ENCODE peak calls at places on chromosomes 7 and 10, in nine cellular contexts. X is effector memory CD4-positive, alpha-beta T cell; U is thoracic aorta; L is spleen; D is aorta; F is Peyer's patch; J is iPS DF 6.9; Q is GM23338; S is GM23248. W is an unnamed sample.
A peak's percentile ranks its signal among the peaks of the same experiment; 100 is the strongest.

GRCh38 chr10:125006921-125007391 is 65.0 kb downstream of the ZRANB1 start:
- DNase-seq in X (no peak), U (no peak), L (peak; percentile 58), D (peak; percentile 35), F (no peak), J (no peak), Q (no peak), S (peak; percentile 86), W (no peak)

GRCh38 chr7:28447071-28447470 is 34.8 kb downstream of the CREB5 start:
- DNase-seq in X (no peak), U (no peak), L (no peak), D (no peak), F (no peak), J (no peak), Q (no peak), S (peak; percentile 34), W (no peak)

GRCh38 chr10:16644146-16644545 is 122.5 kb upstream of the C1QL3 start:
- DNase-seq in X (no peak), U (no peak), L (no peak), D (no peak), F (no peak), J (no peak), Q (no peak), S (peak; percentile 20), W (no peak)

GRCh38 chr10:103921750-103922195 is 3.8 kb upstream of the STN1 start:
- DNase-seq in X (no peak), U (no peak), L (no peak), D (no peak), F (peak; percentile 59), J (no peak), Q (peak; percentile 62), S (peak; percentile 23), W (no peak)

GRCh38 chr10:103765981-103766380 is 89.4 kb downstream of the SH3PXD2A start:
- DNase-seq in X (peak; percentile 59), U (no peak), L (peak; percentile 92), D (no peak), F (peak; percentile 78), J (no peak), Q (no peak), S (no peak), W (peak; percentile 92)

GRCh38 chr10:127715782-127716378 is 21.1 kb upstream of the FOXI2 start:
- DNase-seq in X (no peak), U (no peak), L (no peak), D (no peak), F (no peak), J (no peak), Q (peak; percentile 67), S (peak; percentile 38), W (peak; percentile 2)

GRCh38 chr10:113524539-113525490 is 28.0 kb upstream of the HABP2 start:
- DNase-seq in X (no peak), U (no peak), L (no peak), D (no peak), F (peak; percentile 9), J (no peak), Q (no peak), S (peak; percentile 75), W (no peak)

GRCh38 chr7:132380065-132380464 is 196.2 kb downstream of the PLXNA4 start:
- DNase-seq in X (no peak), U (no peak), L (peak; percentile 20), D (no peak), F (peak; percentile 52), J (no peak), Q (peak; percentile 53), S (no peak), W (no peak)

GRCh38 chr7:37067961-37068536 is 343.8 kb upstream of the AOAH start:
- DNase-seq in X (no peak), U (no peak), L (no peak), D (no peak), F (no peak), J (no peak), Q (no peak), S (no peak), W (no peak)

GRCh38 chr7:138608292-138608691 is 92.9 kb downstream of the SVOPL start:
- DNase-seq in X (no peak), U (no peak), L (no peak), D (no peak), F (no peak), J (no peak), Q (no peak), S (peak; percentile 60), W (no peak)

GRCh38 chr7:47008461-47008860 is 573.5 kb downstream of the TNS3 start:
- DNase-seq in X (no peak), U (no peak), L (no peak), D (no peak), F (no peak), J (no peak), Q (no peak), S (peak; percentile 43), W (no peak)

GRCh38 chr10:132677905-132678298 is 108.0 kb downstream of the NKX6-2 start:
- DNase-seq in X (no peak), U (no peak), L (no peak), D (no peak), F (peak; percentile 28), J (no peak), Q (no peak), S (no peak), W (no peak)

GRCh38 chr7:513521-514166 is 6.0 kb downstream of the PDGFA start:
- DNase-seq in X (no peak), U (no peak), L (no peak), D (no peak), F (no peak), J (no peak), Q (peak; percentile 43), S (peak; percentile 38), W (no peak)

GRCh38 chr10:121886997-121887622 is 40.7 kb downstream of the ATE1 start:
- DNase-seq in X (no peak), U (no peak), L (no peak), D (no peak), F (peak; percentile 74), J (peak; percentile 82), Q (peak; percentile 85), S (peak; percentile 72), W (peak; percentile 37)

GRCh38 chr7:36650766-36651310 is 73.5 kb downstream of the AOAH start:
- DNase-seq in X (no peak), U (no peak), L (no peak), D (no peak), F (no peak), J (no peak), Q (no peak), S (peak; percentile 10), W (no peak)

GRCh38 chr10:3548702-3549101 is 236.3 kb downstream of the KLF6 start:
- DNase-seq in X (no peak), U (no peak), L (no peak), D (no peak), F (no peak), J (no peak), Q (no peak), S (peak; percentile 44), W (no peak)

GRCh38 chr10:34156781-34157425 is 658.2 kb downstream of the PARD3 start:
- DNase-seq in X (no peak), U (no peak), L (no peak), D (no peak), F (no peak), J (no peak), Q (no peak), S (peak; percentile 79), W (no peak)

GRCh38 chr7:47148541-47149207 is 433.2 kb downstream of the TNS3 start:
- DNase-seq in X (no peak), U (no peak), L (no peak), D (no peak), F (no peak), J (no peak), Q (no peak), S (no peak), W (no peak)

GRCh38 chr7:125061776-125062397 is 132.3 kb upstream of the POT1 start:
- DNase-seq in X (no peak), U (no peak), L (no peak), D (no peak), F (no peak), J (no peak), Q (no peak), S (peak; percentile 37), W (no peak)

GRCh38 chr7:154720016-154720415 is 282.9 kb downstream of the PAXIP1 start:
- DNase-seq in X (no peak), U (no peak), L (no peak), D (no peak), F (no peak), J (no peak), Q (no peak), S (no peak), W (no peak)

GRCh38 chr10:6201511-6201975 is 1.2 kb upstream of the PFKFB3 start:
- DNase-seq in X (peak; percentile 72), U (no peak), L (peak; percentile 95), D (peak; percentile 90), F (peak; percentile 93), J (no peak), Q (peak; percentile 68), S (peak; percentile 82), W (peak; percentile 82)

GRCh38 chr7:101410743-101411476 is 48.2 kb downstream of the COL26A1 start:
- DNase-seq in X (no peak), U (no peak), L (no peak), D (peak; percentile 50), F (peak; percentile 55), J (peak; percentile 96), Q (no peak), S (peak; percentile 63), W (peak; percentile 18)

DNA sequence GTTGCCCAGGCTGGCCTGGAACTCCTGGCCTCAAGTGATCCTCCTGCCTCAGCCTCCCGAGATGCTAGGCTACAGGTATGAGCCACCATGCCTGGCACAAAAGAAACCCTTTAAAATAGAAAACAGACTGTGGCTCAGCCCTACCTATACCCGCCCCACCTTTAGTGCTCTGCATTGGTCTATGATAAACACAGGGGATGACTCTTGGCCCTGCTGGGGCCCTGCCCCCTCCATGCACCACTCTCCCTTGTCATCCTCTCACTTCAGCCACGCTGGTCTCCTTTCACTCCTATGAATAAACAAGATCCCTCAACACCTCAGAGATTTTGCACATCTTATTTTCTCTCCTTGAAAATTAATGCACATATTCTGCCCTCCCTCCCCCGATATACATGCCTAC is 251.4 kb upstream of the KLF14 start:
- DNase-seq in X (no peak), U (no peak), L (no peak), D (no peak), F (no peak), J (no peak), Q (no peak), S (no peak), W (no peak)
- H3K4me1 ChIP-seq in X (peaks cover 68% of the 10 kb centered on the region), U (peaks cover 15% of the 10 kb centered on the region), L (peaks cover 36% of the 10 kb centered on the region), D (peaks cover 8% of the 10 kb centered on the region), F (peaks cover 4% of the 10 kb centered on the region), J (no peaks in the 10 kb centered on the region), Q (no peaks in the 10 kb centered on the region), S (peaks cover 52% of the 10 kb centered on the region), W (peaks cover 84% of the 10 kb centered on the region)

GRCh38 chr10:100653238-100653956 is 92.0 kb upstream of the PAX2 start:
- DNase-seq in X (no peak), U (no peak), L (no peak), D (no peak), F (no peak), J (no peak), Q (no peak), S (no peak), W (no peak)
- H3K4me3 ChIP-seq in X (no peak overlapping the region), U (peak overlapping the region; percentile 40), L (no peak overlapping the region), D (no peak overlapping the region), F (peak overlapping the region; percentile 43), J (peak overlapping the region; percentile 34), Q (peak overlapping the region; percentile 56), S (no peak overlapping the region), W (no peak overlapping the region)

GRCh38 chr7:142414135-142414534 is 156.3 kb upstream of the PRSS58 start:
- DNase-seq in X (no peak), U (no peak), L (no peak), D (no peak), F (no peak), J (no peak), Q (no peak), S (no peak), W (no peak)
- H3K4me1 ChIP-seq in X (no peaks in the 10 kb centered on the region), U (no peaks in the 10 kb centered on the region), L (no peaks in the 10 kb centered on the region), D (no peaks in the 10 kb centered on the region), F (no peaks in the 10 kb centered on the region), J (no peaks in the 10 kb centered on the region), Q (peaks cover 3% of the 10 kb centered on the region), S (no peaks in the 10 kb centered on the region), W (peaks cover 4% of the 10 kb centered on the region)

GRCh38 chr10:24449769-24450310 is 240.9 kb downstream of the KIAA1217 start:
- DNase-seq in X (no peak), U (no peak), L (no peak), D (no peak), F (no peak), J (no peak), Q (no peak), S (no peak), W (no peak)
- H3K4me3 ChIP-seq in X (no peak overlapping the region), U (peak overlapping the region; percentile 59), L (no peak overlapping the region), D (no peak overlapping the region), F (no peak overlapping the region), J (no peak overlapping the region), Q (no peak overlapping the region), S (peak overlapping the region; percentile 57), W (no peak overlapping the region)